ENCODE peak calls at places on chromosomes 7 and 10, in nine cellular contexts. One of them, this sample, is unnamed.

GRCh38 chr7:105209870-105210269 is 178.9 kb downstream of the SRPK2 start:
- DNase-seq in NB4: no peak
- DNase-seq in K562: no peak
- DNase-seq in transverse colon: no peak
- DNase-seq in A549: no peak
- DNase-seq in ovary: no peak
- DNase-seq in gastrocnemius medialis: no peak
- DNase-seq in right lobe of liver: no peak
- DNase-seq in uterus: no peak
- DNase-seq in this sample: no peak

GRCh38 chr10:44952779-44953231 is 6.8 kb upstream of the RASSF4 start:
- DNase-seq in NB4: no peak
- DNase-seq in K562: no peak
- DNase-seq in transverse colon: no peak
- DNase-seq in A549: no peak
- DNase-seq in ovary: no peak
- DNase-seq in gastrocnemius medialis: no peak
- DNase-seq in right lobe of liver: no peak
- DNase-seq in uterus: no peak
- DNase-seq in this sample: peak; percentile 43

GRCh38 chr10:16626697-16627096 is 105.0 kb upstream of the C1QL3 start:
- DNase-seq in NB4: no peak
- DNase-seq in K562: no peak
- DNase-seq in transverse colon: no peak
- DNase-seq in A549: no peak
- DNase-seq in ovary: no peak
- DNase-seq in gastrocnemius medialis: no peak
- DNase-seq in right lobe of liver: no peak
- DNase-seq in uterus: no peak
- DNase-seq in this sample: no peak

GRCh38 chr10:84059526-84059925 is 79.8 kb upstream of the GHITM start:
- DNase-seq in NB4: peak; percentile 32
- DNase-seq in K562: no peak
- DNase-seq in transverse colon: no peak
- DNase-seq in A549: peak; percentile 2
- DNase-seq in ovary: no peak
- DNase-seq in gastrocnemius medialis: no peak
- DNase-seq in right lobe of liver: no peak
- DNase-seq in uterus: no peak
- DNase-seq in this sample: no peak

GRCh38 chr7:23713285-23714235 is 3.5 kb downstream of the STK31 start:
- DNase-seq in NB4: no peak
- DNase-seq in K562: no peak
- DNase-seq in transverse colon: no peak
- DNase-seq in A549: peak; percentile 30
- DNase-seq in ovary: no peak
- DNase-seq in gastrocnemius medialis: no peak
- DNase-seq in right lobe of liver: no peak
- DNase-seq in uterus: no peak
- DNase-seq in this sample: no peak

GRCh38 chr10:97762816-97763215 is 9.0 kb downstream of the SFRP5 start:
- DNase-seq in NB4: no peak
- DNase-seq in K562: no peak
- DNase-seq in transverse colon: no peak
- DNase-seq in A549: no peak
- DNase-seq in ovary: no peak
- DNase-seq in gastrocnemius medialis: no peak
- DNase-seq in right lobe of liver: no peak
- DNase-seq in uterus: no peak
- DNase-seq in this sample: no peak

GRCh38 chr10:18875480-18875879 is 173.1 kb upstream of the MALRD1 start:
- DNase-seq in NB4: no peak
- DNase-seq in K562: no peak
- DNase-seq in transverse colon: no peak
- DNase-seq in A549: no peak
- DNase-seq in ovary: no peak
- DNase-seq in gastrocnemius medialis: no peak
- DNase-seq in right lobe of liver: no peak
- DNase-seq in uterus: no peak
- DNase-seq in this sample: no peak

GRCh38 chr10:98684019-98684899 is 237.5 kb upstream of the HPS1 start:
- DNase-seq in NB4: no peak
- DNase-seq in K562: no peak
- DNase-seq in transverse colon: no peak
- DNase-seq in A549: no peak
- DNase-seq in ovary: no peak
- DNase-seq in gastrocnemius medialis: no peak
- DNase-seq in right lobe of liver: no peak
- DNase-seq in uterus: no peak
- DNase-seq in this sample: no peak

GRCh38 chr10:17349009-17349349 is 105.4 kb downstream of the ST8SIA6 start:
- DNase-seq in NB4: no peak
- DNase-seq in K562: no peak
- DNase-seq in transverse colon: no peak
- DNase-seq in A549: no peak
- DNase-seq in ovary: no peak
- DNase-seq in gastrocnemius medialis: no peak
- DNase-seq in right lobe of liver: no peak
- DNase-seq in uterus: no peak
- DNase-seq in this sample: no peak

GRCh38 chr10:110208614-110209398 is 1.4 kb downstream of the MXI1 start:
- DNase-seq in NB4: peak; percentile 78
- DNase-seq in K562: peak; percentile 40
- DNase-seq in transverse colon: peak; percentile 49
- DNase-seq in A549: peak; percentile 52
- DNase-seq in ovary: peak; percentile 54
- DNase-seq in gastrocnemius medialis: peak; percentile 14
- DNase-seq in right lobe of liver: no peak
- DNase-seq in uterus: no peak
- DNase-seq in this sample: no peak

GRCh38 chr7:44694326-44694725 is 54.3 kb upstream of the ZMIZ2 start:
- DNase-seq in NB4: no peak
- DNase-seq in K562: no peak
- DNase-seq in transverse colon: no peak
- DNase-seq in A549: no peak
- DNase-seq in ovary: no peak
- DNase-seq in gastrocnemius medialis: no peak
- DNase-seq in right lobe of liver: no peak
- DNase-seq in uterus: no peak
- DNase-seq in this sample: no peak
- TF ChIP-seq POLR2A in NB4: no peak
- TF ChIP-seq POLR2A in K562: no peak
- TF ChIP-seq POLR2A in transverse colon: no peak
- TF ChIP-seq POLR2A in A549: no peak
- TF ChIP-seq POLR2A in ovary: no peak
- TF ChIP-seq POLR2A in gastrocnemius medialis: no peak
- TF ChIP-seq POLR2A in right lobe of liver: no peak
- TF ChIP-seq POLR2A in uterus: no peak
- TF ChIP-seq POLR2A in this sample: no peak

GRCh38 chr10:71998840-71999194 is 34.6 kb downstream of the CHST3 start:
- DNase-seq in NB4: peak; percentile 19
- DNase-seq in K562: no peak
- DNase-seq in transverse colon: peak; percentile 30
- DNase-seq in A549: peak; percentile 60
- DNase-seq in ovary: peak; percentile 76
- DNase-seq in gastrocnemius medialis: peak; percentile 85
- DNase-seq in right lobe of liver: no peak
- DNase-seq in uterus: peak; percentile 67
- DNase-seq in this sample: peak; percentile 74

GRCh38 chr10:72001026-72001380 is 36.8 kb downstream of the CHST3 start:
- DNase-seq in NB4: no peak
- DNase-seq in K562: no peak
- DNase-seq in transverse colon: no peak
- DNase-seq in A549: no peak
- DNase-seq in ovary: no peak
- DNase-seq in gastrocnemius medialis: no peak
- DNase-seq in right lobe of liver: no peak
- DNase-seq in uterus: no peak
- DNase-seq in this sample: no peak

GRCh38 chr10:72000073-72001025 is 36.2 kb downstream of the CHST3 start:
- DNase-seq in NB4: no peak
- DNase-seq in K562: no peak
- DNase-seq in transverse colon: no peak
- DNase-seq in A549: no peak
- DNase-seq in ovary: no peak
- DNase-seq in gastrocnemius medialis: no peak
- DNase-seq in right lobe of liver: no peak
- DNase-seq in uterus: no peak
- DNase-seq in this sample: no peak

GRCh38 chr10:71998119-71998839 is 34.1 kb downstream of the CHST3 start:
- DNase-seq in NB4: no peak
- DNase-seq in K562: no peak
- DNase-seq in transverse colon: no peak
- DNase-seq in A549: no peak
- DNase-seq in ovary: peak; percentile 58
- DNase-seq in gastrocnemius medialis: no peak
- DNase-seq in right lobe of liver: no peak
- DNase-seq in uterus: peak; percentile 47
- DNase-seq in this sample: no peak

GRCh38 chr10:71999360-72000072 is 35.3 kb downstream of the CHST3 start:
- DNase-seq in NB4: no peak
- DNase-seq in K562: no peak
- DNase-seq in transverse colon: peak; percentile 55
- DNase-seq in A549: no peak
- DNase-seq in ovary: peak; percentile 95
- DNase-seq in gastrocnemius medialis: no peak
- DNase-seq in right lobe of liver: no peak
- DNase-seq in uterus: peak; percentile 95
- DNase-seq in this sample: peak; percentile 95
- H3K4me3 ChIP-seq in NB4: no peak overlapping the region
- H3K4me3 ChIP-seq in K562: no peak overlapping the region
- H3K4me3 ChIP-seq in transverse colon: no peak overlapping the region
- H3K4me3 ChIP-seq in A549: no peak overlapping the region
- H3K4me3 ChIP-seq in ovary: peak overlapping the region; percentile 3
- H3K4me3 ChIP-seq in gastrocnemius medialis: no peak overlapping the region
- H3K4me3 ChIP-seq in right lobe of liver: no peak overlapping the region
- H3K4me3 ChIP-seq in uterus: no peak overlapping the region
- H3K4me3 ChIP-seq in this sample: no peak overlapping the region

GRCh38 chr7:80725181-80725611 is 86.8 kb downstream of the CD36 start:
- DNase-seq in NB4: no peak
- DNase-seq in K562: no peak
- DNase-seq in transverse colon: no peak
- DNase-seq in A549: no peak
- DNase-seq in ovary: no peak
- DNase-seq in gastrocnemius medialis: no peak
- DNase-seq in right lobe of liver: no peak
- DNase-seq in uterus: no peak
- DNase-seq in this sample: no peak

GRCh38 chr7:80722596-80723141 is 84.2 kb downstream of the CD36 start:
- DNase-seq in NB4: no peak
- DNase-seq in K562: no peak
- DNase-seq in transverse colon: peak; percentile 37
- DNase-seq in A549: peak; percentile 98
- DNase-seq in ovary: peak; percentile 33
- DNase-seq in gastrocnemius medialis: peak; percentile 59
- DNase-seq in right lobe of liver: no peak
- DNase-seq in uterus: peak; percentile 52
- DNase-seq in this sample: peak; percentile 85

GRCh38 chr7:80721880-80722595 is 83.6 kb downstream of the CD36 start:
- DNase-seq in NB4: peak; percentile 41
- DNase-seq in K562: no peak
- DNase-seq in transverse colon: no peak
- DNase-seq in A549: peak; percentile 85
- DNase-seq in ovary: peak; percentile 25
- DNase-seq in gastrocnemius medialis: no peak
- DNase-seq in right lobe of liver: no peak
- DNase-seq in uterus: no peak
- DNase-seq in this sample: peak; percentile 36

GRCh38 chr7:80726731-80727130 is 88.3 kb downstream of the CD36 start:
- DNase-seq in NB4: no peak
- DNase-seq in K562: no peak
- DNase-seq in transverse colon: no peak
- DNase-seq in A549: no peak
- DNase-seq in ovary: no peak
- DNase-seq in gastrocnemius medialis: no peak
- DNase-seq in right lobe of liver: no peak
- DNase-seq in uterus: no peak
- DNase-seq in this sample: no peak

DNA sequence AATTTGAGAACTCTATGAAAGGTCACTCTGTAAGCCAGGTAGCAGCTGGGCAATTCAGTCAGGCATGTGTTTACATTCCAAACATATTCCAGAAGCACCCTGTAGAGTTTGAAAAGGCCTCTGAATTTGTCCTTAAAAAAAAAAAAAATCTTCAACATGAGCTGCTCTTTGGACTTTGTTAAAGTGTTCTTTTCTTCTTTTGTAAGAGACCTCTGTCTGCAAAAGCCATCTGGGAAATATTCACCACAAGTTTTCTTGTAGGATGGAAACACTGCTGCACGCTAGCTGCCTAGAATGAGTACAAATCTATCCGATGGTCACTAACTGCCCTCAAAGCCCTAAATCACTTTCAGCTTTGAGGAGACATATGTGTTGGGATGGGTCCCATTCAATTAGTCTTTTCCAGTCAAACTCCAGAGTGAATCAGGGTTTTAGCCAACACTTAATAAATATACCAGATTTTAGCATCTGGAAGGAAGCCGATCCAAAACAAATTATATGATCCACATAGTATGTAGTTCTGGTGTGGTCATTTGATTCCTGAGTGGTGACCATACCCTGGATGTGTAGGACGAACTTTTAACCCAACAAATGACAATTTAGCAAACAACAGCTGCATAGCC is 85.9 kb downstream of the CD36 start:
- DNase-seq in NB4: no peak
- DNase-seq in K562: no peak
- DNase-seq in transverse colon: no peak
- DNase-seq in A549: no peak
- DNase-seq in ovary: no peak
- DNase-seq in gastrocnemius medialis: no peak
- DNase-seq in right lobe of liver: no peak
- DNase-seq in uterus: no peak
- DNase-seq in this sample: no peak
- TF ChIP-seq POLR2A in NB4: no peak
- TF ChIP-seq POLR2A in K562: no peak
- TF ChIP-seq POLR2A in transverse colon: no peak
- TF ChIP-seq POLR2A in A549: no peak
- TF ChIP-seq POLR2A in ovary: no peak
- TF ChIP-seq POLR2A in gastrocnemius medialis: no peak
- TF ChIP-seq POLR2A in right lobe of liver: no peak
- TF ChIP-seq POLR2A in uterus: no peak
- TF ChIP-seq POLR2A in this sample: no peak

DNA sequence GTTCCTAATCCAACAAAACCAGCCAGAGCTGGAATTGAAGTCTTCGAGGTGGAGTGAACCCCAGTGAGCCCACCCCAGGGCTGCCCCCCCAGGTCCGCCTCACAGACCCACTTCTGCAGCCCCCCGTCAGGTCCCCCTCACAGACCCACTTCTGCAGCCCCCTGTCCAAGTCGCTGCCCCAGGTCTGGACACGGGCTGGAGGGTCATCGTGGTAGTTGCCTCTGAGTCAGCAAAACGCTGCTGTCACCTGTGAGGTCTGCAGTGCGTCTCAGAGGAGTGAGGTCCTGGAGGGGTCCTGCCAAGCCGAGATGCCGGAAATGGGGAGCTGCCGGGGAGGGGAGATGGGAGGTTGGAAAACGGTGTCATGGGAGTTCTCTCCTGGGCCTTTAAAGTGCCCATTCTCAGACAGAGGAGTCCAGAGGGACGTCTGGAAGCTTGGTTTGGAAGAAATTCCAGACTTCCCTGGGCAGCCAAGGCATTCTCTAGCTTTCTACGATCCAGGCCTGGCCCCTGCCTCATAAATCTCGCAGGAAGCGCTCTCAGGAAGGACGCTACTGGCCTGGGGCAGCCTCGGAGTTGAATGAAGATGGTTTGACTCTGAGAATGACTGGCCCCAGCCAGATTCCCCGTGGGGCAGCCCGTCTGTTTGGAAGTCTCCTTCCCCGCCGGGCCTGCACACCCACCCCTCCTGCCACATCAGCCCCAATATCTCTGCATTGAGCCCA is 38.6 kb downstream of the CALML3 start:
- DNase-seq in NB4: no peak
- DNase-seq in K562: no peak
- DNase-seq in transverse colon: peak; percentile 8
- DNase-seq in A549: no peak
- DNase-seq in ovary: peak; percentile 13
- DNase-seq in gastrocnemius medialis: no peak
- DNase-seq in right lobe of liver: peak; percentile 37
- DNase-seq in uterus: no peak
- DNase-seq in this sample: peak; percentile 82
- H3K4me3 ChIP-seq in NB4: no peak overlapping the region
- H3K4me3 ChIP-seq in K562: no peak overlapping the region
- H3K4me3 ChIP-seq in transverse colon: no peak overlapping the region
- H3K4me3 ChIP-seq in A549: no peak overlapping the region
- H3K4me3 ChIP-seq in ovary: no peak overlapping the region
- H3K4me3 ChIP-seq in gastrocnemius medialis: no peak overlapping the region
- H3K4me3 ChIP-seq in right lobe of liver: no peak overlapping the region
- H3K4me3 ChIP-seq in uterus: no peak overlapping the region
- H3K4me3 ChIP-seq in this sample: no peak overlapping the region

This sample was measured in lower leg skin.